ENCODE peak calls at places on chromosomes 2 and 18, in nine cellular contexts. J is esophagus squamous epithelium, H is ovary, D is breast epithelium, R is A549, G is adrenal gland, K is transverse colon, Z is K562, L is spleen. I is an unnamed sample.

GRCh38 chr2:203461736-203462135 is 73.4 kb downstream of the RAPH1 start:
- DNase-seq in J (no peak), H (no peak), D (no peak), R (no peak), G (no peak), K (no peak), Z (no peak), L (no peak), I (no peak)

GRCh38 chr2:235811446-235812184 is 317.8 kb downstream of the AGAP1 start:
- DNase-seq in J (no peak), H (no peak), D (no peak), R (no peak), G (no peak), K (no peak), Z (no peak), L (no peak), I (no peak)

GRCh38 chr18:3478262-3478978 is 28.4 kb downstream of the TGIF1 start:
- DNase-seq in J (no peak), H (no peak), D (no peak), R (no peak), G (no peak), K (no peak), Z (no peak), L (no peak), I (no peak)

GRCh38 chr2:45782968-45783367 is 131.5 kb downstream of the PRKCE start:
- DNase-seq in J (no peak), H (no peak), D (no peak), R (no peak), G (no peak), K (no peak), Z (no peak), L (no peak), I (no peak)

GRCh38 chr2:169397697-169398096 is 35.4 kb upstream of the LRP2 start:
- DNase-seq in J (no peak), H (no peak), D (no peak), R (no peak), G (no peak), K (no peak), Z (peak), L (no peak), I (no peak)

GRCh38 chr2:98508690-98509054 is 64.0 kb downstream of the INPP4A start:
- DNase-seq in J (no peak), H (no peak), D (peak), R (no peak), G (peak), K (peak), Z (peak), L (peak), I (peak)

GRCh38 chr18:48714873-48715272 is 176.0 kb downstream of the CTIF start:
- DNase-seq in J (no peak), H (no peak), D (no peak), R (no peak), G (no peak), K (peak), Z (no peak), L (no peak), I (no peak)

GRCh38 chr18:36114738-36115137 is 14.4 kb downstream of the SLC39A6 start:
- DNase-seq in J (no peak), H (no peak), D (no peak), R (no peak), G (no peak), K (no peak), Z (no peak), L (no peak), I (no peak)

GRCh38 chr2:71720596-71721361 is 267.4 kb downstream of the DYSF start:
- DNase-seq in J (no peak), H (no peak), D (no peak), R (no peak), G (no peak), K (no peak), Z (no peak), L (no peak), I (no peak)

GRCh38 chr2:86251840-86252266 is 52.6 kb downstream of the MRPL35 start:
- DNase-seq in J (no peak), H (no peak), D (no peak), R (no peak), G (no peak), K (peak), Z (peak), L (no peak), I (no peak)

GRCh38 chr2:127820080-127820668 is 9.2 kb upstream of the WDR33 start:
- DNase-seq in J (no peak), H (no peak), D (no peak), R (no peak), G (no peak), K (no peak), Z (peak), L (no peak), I (no peak)

GRCh38 chr2:29420484-29420883 is 305.3 kb downstream of the CLIP4 start:
- DNase-seq in J (no peak), H (no peak), D (no peak), R (no peak), G (no peak), K (no peak), Z (no peak), L (no peak), I (no peak)

GRCh38 chr2:30649278-30649677 is 158.0 kb downstream of the CAPN13 start:
- DNase-seq in J (no peak), H (no peak), D (no peak), R (no peak), G (no peak), K (no peak), Z (no peak), L (no peak), I (no peak)

GRCh38 chr2:85264471-85264870 is 63.3 kb downstream of the TGOLN2 start:
- DNase-seq in J (no peak), H (no peak), D (no peak), R (no peak), G (no peak), K (no peak), Z (no peak), L (no peak), I (no peak)

GRCh38 chr2:168404764-168405163 is 51.3 kb upstream of the CERS6 start:
- DNase-seq in J (no peak), H (no peak), D (no peak), R (no peak), G (no peak), K (peak), Z (no peak), L (no peak), I (no peak)

GRCh38 chr2:43854671-43855070 is 15.9 kb downstream of the ABCG8 start:
- DNase-seq in J (no peak), H (no peak), D (no peak), R (no peak), G (no peak), K (no peak), Z (no peak), L (peak), I (no peak)

GRCh38 chr2:144454466-144455287 is 65.2 kb downstream of the ZEB2 start:
- DNase-seq in J (no peak), H (no peak), D (no peak), R (no peak), G (no peak), K (no peak), Z (peak), L (no peak), I (no peak)

GRCh38 chr2:136052374-136053362 is 65.3 kb downstream of the CXCR4 start:
- DNase-seq in J (no peak), H (no peak), D (no peak), R (no peak), G (no peak), K (no peak), Z (no peak), L (no peak), I (no peak)

GRCh38 chr2:196927318-196928225 is 1.1 kb upstream of the PGAP1 start:
- DNase-seq in J (no peak), H (peak), D (no peak), R (no peak), G (peak), K (no peak), Z (peak), L (no peak), I (no peak)

GRCh38 chr2:195382186-195382585 is 274.8 kb upstream of the SLC39A10 start:
- DNase-seq in J (no peak), H (no peak), D (no peak), R (no peak), G (no peak), K (no peak), Z (no peak), L (no peak), I (no peak)

GRCh38 chr2:234533631-234534030 is 36.8 kb upstream of the ARL4C start:
- DNase-seq in J (no peak), H (no peak), D (no peak), R (no peak), G (no peak), K (no peak), Z (no peak), L (no peak), I (no peak)

GRCh38 chr18:48939368-48940097 is 11.2 kb downstream of the SMAD7 start:
- DNase-seq in J (no peak), H (no peak), D (no peak), R (no peak), G (no peak), K (no peak), Z (no peak), L (peak), I (peak)

GRCh38 chr2:2000018-2000733 is 255.9 kb upstream of the PXDN start:
- DNase-seq in J (no peak), H (no peak), D (no peak), R (no peak), G (no peak), K (no peak), Z (no peak), L (no peak), I (no peak)

GRCh38 chr2:72292433-72292832 is 144.8 kb upstream of the CYP26B1 start:
- DNase-seq in J (no peak), H (no peak), D (no peak), R (no peak), G (no peak), K (no peak), Z (no peak), L (no peak), I (no peak)

GRCh38 chr2:232218778-232219495 is 159.6 kb upstream of the ALPP start:
- DNase-seq in J (no peak), H (no peak), D (no peak), R (no peak), G (no peak), K (no peak), Z (no peak), L (no peak), I (no peak)

GRCh38 chr2:3904061-3904460 is 200.7 kb downstream of the DCDC2C start:
- DNase-seq in J (no peak), H (no peak), D (no peak), R (no peak), G (no peak), K (no peak), Z (no peak), L (no peak), I (no peak)

GRCh38 chr18:9737814-9738160 is 29.7 kb downstream of the RAB31 start:
- DNase-seq in J (no peak), H (no peak), D (no peak), R (no peak), G (no peak), K (no peak), Z (peak), L (peak), I (no peak)

GRCh38 chr2:147100406-147101035 is 744.3 kb upstream of the ACVR2A start:
- DNase-seq in J (no peak), H (no peak), D (no peak), R (no peak), G (no peak), K (no peak), Z (no peak), L (no peak), I (no peak)

GRCh38 chr18:24659837-24660720 is 199.6 kb downstream of the HRH4 start:
- DNase-seq in J (no peak), H (peak), D (peak), R (no peak), G (no peak), K (peak), Z (no peak), L (peak), I (peak)

GRCh38 chr2:11745613-11746375 is 638 bp upstream of the LPIN1 start:
- DNase-seq in J (no peak), H (no peak), D (no peak), R (no peak), G (peak), K (no peak), Z (no peak), L (peak), I (no peak)

GRCh38 chr2:186544255-186544675 is 45.6 kb upstream of the ITGAV start:
- DNase-seq in J (no peak), H (no peak), D (no peak), R (peak), G (no peak), K (no peak), Z (no peak), L (no peak), I (no peak)

GRCh38 chr18:47420130-47420529 is 168.7 kb upstream of the SKOR2 start:
- DNase-seq in J (no peak), H (no peak), D (no peak), R (no peak), G (no peak), K (no peak), Z (no peak), L (no peak), I (no peak)

GRCh38 chr2:231162036-231162345 is 36.4 kb upstream of the ARMC9 start:
- DNase-seq in J (no peak), H (no peak), D (no peak), R (no peak), G (no peak), K (no peak), Z (no peak), L (no peak), I (no peak)

GRCh38 chr2:111216811-111217652 is 96.3 kb downstream of the BCL2L11 start:
- DNase-seq in J (no peak), H (no peak), D (no peak), R (no peak), G (no peak), K (no peak), Z (no peak), L (no peak), I (peak)

GRCh38 chr18:10456718-10457499 is 2.5 kb downstream of the APCDD1 start:
- DNase-seq in J (no peak), H (no peak), D (no peak), R (no peak), G (no peak), K (no peak), Z (no peak), L (no peak), I (no peak)

GRCh38 chr2:69271831-69272257 is 115.2 kb downstream of the GFPT1 start:
- DNase-seq in J (no peak), H (no peak), D (no peak), R (no peak), G (no peak), K (no peak), Z (no peak), L (no peak), I (no peak)

GRCh38 chr2:29902356-29902755 is 19.0 kb downstream of the ALK start:
- DNase-seq in J (no peak), H (no peak), D (no peak), R (no peak), G (no peak), K (no peak), Z (no peak), L (no peak), I (no peak)

GRCh38 chr18:21897811-21898210 is 157.2 kb downstream of the MIB1 start:
- DNase-seq in J (no peak), H (peak), D (no peak), R (peak), G (peak), K (peak), Z (peak), L (no peak), I (peak)

GRCh38 chr18:79678665-79679551 is 695 bp upstream of the CTDP1 start:
- DNase-seq in J (peak), H (peak), D (peak), R (peak), G (peak), K (peak), Z (peak), L (peak), I (peak)

GRCh38 chr18:79680100-79680879 is 687 bp downstream of the CTDP1 start:
- DNase-seq in J (no peak), H (no peak), D (peak), R (peak), G (peak), K (peak), Z (peak), L (peak), I (no peak)

GRCh38 chr18:79680891-79681339 is 1.3 kb downstream of the CTDP1 start:
- DNase-seq in J (no peak), H (no peak), D (no peak), R (no peak), G (no peak), K (peak), Z (no peak), L (peak), I (no peak)

GRCh38 chr18:79677840-79678239 is 1.8 kb upstream of the CTDP1 start:
- DNase-seq in J (no peak), H (no peak), D (no peak), R (no peak), G (no peak), K (no peak), Z (peak), L (peak), I (no peak)

DNA sequence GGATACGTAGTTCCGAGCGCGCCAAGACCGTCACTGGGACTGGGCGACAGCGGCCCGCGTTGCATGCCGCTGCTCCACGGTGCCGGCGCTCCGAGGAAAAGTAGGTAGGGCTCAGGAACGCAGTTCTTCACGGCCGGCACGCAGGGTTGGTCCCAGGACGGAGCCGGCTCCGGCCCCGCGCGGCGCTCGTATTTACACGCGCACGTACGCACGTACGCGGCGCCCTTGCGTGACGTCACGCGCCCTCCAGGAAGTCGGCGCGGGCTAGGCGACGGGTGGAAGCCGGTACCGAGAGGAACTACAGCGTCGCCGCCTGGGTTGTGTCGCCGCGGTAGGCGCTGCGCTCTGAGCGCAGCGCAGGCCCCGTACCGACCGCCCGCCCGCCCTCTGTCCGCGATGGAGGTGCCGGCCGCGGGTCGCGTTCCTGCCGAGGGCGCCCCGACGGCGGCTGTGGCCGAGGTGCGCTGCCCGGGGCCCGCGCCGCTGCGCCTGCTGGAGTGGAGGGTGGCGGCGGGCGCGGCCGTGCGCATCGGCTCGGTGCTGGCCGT is at the start of gene CTDP1:
- DNase-seq in J (peak), H (peak), D (peak), R (peak), G (peak), K (peak), Z (peak), L (peak), I (peak)
- TF ChIP-seq POLR2A in J (peak), H (peak), D (no peak), R (peak), G (peak), K (peak), Z (no peak), L (no peak), I (no peak)

DNA sequence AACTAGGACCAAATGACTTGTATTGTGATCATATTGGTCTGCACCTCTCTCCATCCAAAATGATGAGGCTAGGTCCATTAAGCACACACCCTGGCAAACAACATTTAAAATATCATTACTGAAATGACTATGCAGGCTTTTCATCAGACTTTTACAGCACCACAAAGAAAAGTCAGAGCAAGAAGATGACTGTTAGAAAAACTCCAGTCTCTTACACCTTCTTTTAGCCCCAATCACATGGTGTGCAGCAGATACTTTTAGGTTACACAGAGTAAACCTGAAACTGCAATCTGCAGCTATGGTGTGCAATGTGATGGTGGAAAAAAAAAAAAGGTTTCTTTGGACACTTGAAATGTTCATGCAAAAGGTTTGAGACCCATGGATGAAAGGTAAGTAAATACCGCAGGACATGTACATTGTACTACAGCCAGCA is 5.4 kb upstream of the POLI start:
- DNase-seq in J (no peak), H (no peak), D (no peak), R (no peak), G (no peak), K (no peak), Z (no peak), L (no peak), I (no peak)
- H3K4me3 ChIP-seq in J (no peak), H (no peak), D (no peak), R (no peak), G (no peak), K (no peak), Z (no peak), L (no peak), I (no peak)

DNA sequence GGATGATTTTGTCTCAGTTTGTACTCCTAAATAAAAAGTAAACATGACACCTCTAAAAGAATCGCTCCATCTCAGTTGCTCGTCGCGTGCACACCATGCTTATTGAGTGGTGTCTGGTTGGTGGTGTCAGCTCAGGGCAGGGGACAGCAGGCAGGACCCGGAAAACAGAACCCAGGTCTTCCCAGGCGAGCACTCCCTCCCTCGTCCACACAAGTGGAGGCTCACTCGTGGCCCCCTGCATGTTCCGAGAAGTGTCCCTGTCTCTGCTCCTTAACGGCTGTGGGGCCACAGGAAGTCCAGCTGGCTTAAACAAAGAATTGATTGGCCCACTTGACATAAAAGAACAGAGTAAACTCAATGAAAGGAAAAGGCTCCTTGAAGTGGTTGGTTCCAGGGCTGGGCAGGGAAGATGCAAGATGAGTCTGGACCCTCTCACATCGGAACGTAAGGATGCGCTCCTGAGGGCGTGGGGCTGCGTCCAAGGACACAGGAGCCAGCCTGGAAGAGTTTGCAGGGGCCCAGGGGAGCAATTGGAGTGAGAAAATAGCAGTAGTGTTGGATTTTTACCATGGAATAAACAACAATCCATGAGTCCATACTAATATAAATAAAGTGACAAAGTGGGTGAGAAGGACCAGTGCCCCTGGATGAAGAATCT is 13.1 kb upstream of the CNDP1 start:
- DNase-seq in J (no peak), H (no peak), D (no peak), R (no peak), G (no peak), K (no peak), Z (no peak), L (peak), I (no peak)
- TF ChIP-seq POLR2A in J (no peak), H (no peak), D (no peak), R (no peak), G (no peak), K (no peak), Z (no peak), L (no peak), I (no peak)

GRCh38 chr2:141697035-141697434 is 433.8 kb downstream of the LRP1B start:
- DNase-seq in J (no peak), H (no peak), D (no peak), R (no peak), G (no peak), K (no peak), Z (no peak), L (no peak), I (no peak)
- H3K4me3 ChIP-seq in J (no peak), H (no peak), D (no peak), R (no peak), G (no peak), K (no peak), Z (no peak), L (no peak), I (no peak)

GRCh38 chr2:216146573-216146972 is 37.4 kb downstream of the XRCC5 start:
- DNase-seq in J (no peak), H (no peak), D (no peak), R (no peak), G (no peak), K (no peak), Z (no peak), L (no peak), I (no peak)
- TF ChIP-seq POLR2A in J (no peak), H (no peak), D (no peak), R (no peak), G (no peak), K (no peak), Z (no peak), L (no peak), I (no peak)